ENCODE peak calls at places on chromosome 21, in eight cellular contexts. Y is NCI-H345; N is stimulated activated CD4-positive, alpha-beta T cell treated with anti-CD3 and anti-CD28 coated beads, Interleukin-12 subunit alpha, Interleukin-12 subunit beta, amount 100 ng/mL, for 24 hours; L is cerebellar cortex; C is activated gamma-delta T cell treated with Interleukin-2 at 50 U/mL for 16 hours; Z is colonic mucosa; K is A172; D is NCI-H2171 treated with DMSO at 0.1 percent for 48 hours. E is an unnamed sample.

GRCh38 chr21:38619865-38620513 is 121.7 kb upstream of the ERG start:
- DNase-seq in Y (no peak), N (no peak), L (no peak), C (no peak), Z (no peak), K (no peak), D (no peak), E (no peak)

GRCh38 chr21:26137379-26138060 is 33.0 kb downstream of the APP start:
- DNase-seq in Y (no peak), N (no peak), L (no peak), C (no peak), Z (no peak), K (peak), D (no peak), E (no peak)

GRCh38 chr21:44632067-44632466 is 5.1 kb upstream of the KRTAP10-10 start:
- DNase-seq in Y (no peak), N (no peak), L (no peak), C (no peak), Z (no peak), K (no peak), D (no peak), E (no peak)

GRCh38 chr21:16193758-16194606 is 464.2 kb downstream of the USP25 start:
- DNase-seq in Y (no peak), N (no peak), L (peak), C (no peak), Z (peak), K (peak), D (no peak), E (peak)

GRCh38 chr21:25396135-25396711 is 211.1 kb downstream of the MRPL39 start:
- DNase-seq in Y (no peak), N (peak), L (no peak), C (no peak), Z (no peak), K (no peak), D (no peak), E (no peak)

GRCh38 chr21:33011462-33011861 is 14.3 kb upstream of the OLIG2 start:
- DNase-seq in Y (no peak), N (no peak), L (no peak), C (no peak), Z (no peak), K (peak), D (no peak), E (peak)

GRCh38 chr21:38979271-38980196 is 173.8 kb downstream of the ETS2 start:
- DNase-seq in Y (no peak), N (no peak), L (no peak), C (no peak), Z (no peak), K (peak), D (no peak), E (peak)

GRCh38 chr21:37407719-37408455 is 41.3 kb downstream of the DYRK1A start:
- DNase-seq in Y (no peak), N (no peak), L (no peak), C (no peak), Z (no peak), K (no peak), D (no peak), E (no peak)

GRCh38 chr21:44736291-44737004 is 25.1 kb upstream of the TSPEAR start:
- DNase-seq in Y (peak), N (no peak), L (no peak), C (no peak), Z (no peak), K (no peak), D (no peak), E (no peak)

GRCh38 chr21:16305686-16306085 is 575.9 kb downstream of the USP25 start:
- DNase-seq in Y (peak), N (no peak), L (peak), C (no peak), Z (no peak), K (peak), D (no peak), E (no peak)

GRCh38 chr21:27269646-27270045 is 302.8 kb upstream of the ADAMTS5 start:
- DNase-seq in Y (no peak), N (no peak), L (no peak), C (no peak), Z (no peak), K (peak), D (no peak), E (peak)

GRCh38 chr21:42237161-42237560 is 18.2 kb downstream of the ABCG1 start:
- DNase-seq in Y (no peak), N (no peak), L (no peak), C (no peak), Z (no peak), K (no peak), D (no peak), E (no peak)

GRCh38 chr21:45632165-45632896 is 11.2 kb upstream of the PCBP3 start:
- DNase-seq in Y (no peak), N (no peak), L (no peak), C (no peak), Z (peak), K (no peak), D (no peak), E (no peak)

GRCh38 chr21:25967566-25968438 is 202.8 kb downstream of the APP start:
- DNase-seq in Y (no peak), N (no peak), L (no peak), C (no peak), Z (no peak), K (no peak), D (no peak), E (no peak)

GRCh38 chr21:15604424-15604823 is 125.4 kb upstream of the USP25 start:
- DNase-seq in Y (no peak), N (no peak), L (no peak), C (no peak), Z (no peak), K (peak), D (no peak), E (no peak)

GRCh38 chr21:32309906-32310460 is 11.3 kb downstream of the MRAP start:
- DNase-seq in Y (no peak), N (no peak), L (no peak), C (no peak), Z (no peak), K (no peak), D (no peak), E (no peak)

E was measured in hepatocyte.